ENCODE peak calls at places on chromosomes 16 and 17, in ten cellular contexts. One of them, this sample, is unnamed.

GRCh38 chr16:10678655-10679054 is 16.1 kb downstream of the TEKT5 start:
- DNase-seq in A549: no peak
- DNase-seq in cardiac fibroblast: no peak
- DNase-seq in spleen: no peak
- DNase-seq in ascending aorta: no peak
- DNase-seq in RWPE1: no peak
- DNase-seq in mucosa of descending colon: no peak
- DNase-seq in ovary: no peak
- DNase-seq in AG09309: no peak
- DNase-seq in stomach: no peak
- DNase-seq in this sample: no peak

GRCh38 chr16:4529085-4530060 is 9.2 kb downstream of the CDIP1 start:
- DNase-seq in A549: no peak
- DNase-seq in AG09309: no peak
- DNase-seq in cardiac fibroblast: no peak
- DNase-seq in spleen: no peak
- DNase-seq in ovary: no peak
- DNase-seq in RWPE1: peak; percentile 27
- DNase-seq in ascending aorta: no peak
- DNase-seq in stomach: no peak
- DNase-seq in mucosa of descending colon: no peak
- DNase-seq in this sample: no peak

GRCh38 chr17:44084131-44084538 is 13.6 kb downstream of the G6PC3 start:
- DNase-seq in cardiac fibroblast: no peak
- DNase-seq in ascending aorta: no peak
- DNase-seq in A549: no peak
- DNase-seq in RWPE1: no peak
- DNase-seq in mucosa of descending colon: no peak
- DNase-seq in stomach: no peak
- DNase-seq in AG09309: no peak
- DNase-seq in ovary: no peak
- DNase-seq in spleen: no peak
- DNase-seq in this sample: no peak

GRCh38 chr17:33192961-33193911 is 99.9 kb downstream of the ASIC2 start:
- DNase-seq in mucosa of descending colon: no peak
- DNase-seq in cardiac fibroblast: no peak
- DNase-seq in ovary: no peak
- DNase-seq in ascending aorta: no peak
- DNase-seq in stomach: no peak
- DNase-seq in RWPE1: no peak
- DNase-seq in A549: no peak
- DNase-seq in AG09309: no peak
- DNase-seq in spleen: no peak
- DNase-seq in this sample: no peak

GRCh38 chr17:37523715-37524219 is 34.1 kb downstream of the DUSP14 start:
- DNase-seq in A549: no peak
- DNase-seq in AG09309: no peak
- DNase-seq in cardiac fibroblast: no peak
- DNase-seq in mucosa of descending colon: no peak
- DNase-seq in spleen: no peak
- DNase-seq in ovary: no peak
- DNase-seq in ascending aorta: no peak
- DNase-seq in stomach: no peak
- DNase-seq in RWPE1: no peak
- DNase-seq in this sample: no peak

GRCh38 chr17:48835971-48836370 is 5.1 kb downstream of the CALCOCO2 start:
- DNase-seq in mucosa of descending colon: no peak
- DNase-seq in spleen: no peak
- DNase-seq in AG09309: no peak
- DNase-seq in ascending aorta: no peak
- DNase-seq in ovary: no peak
- DNase-seq in RWPE1: no peak
- DNase-seq in A549: no peak
- DNase-seq in stomach: peak; percentile 49
- DNase-seq in cardiac fibroblast: no peak
- DNase-seq in this sample: no peak

GRCh38 chr17:65324977-65325376 is 187.8 kb downstream of the RGS9 start:
- DNase-seq in ascending aorta: no peak
- DNase-seq in cardiac fibroblast: peak; percentile 80
- DNase-seq in ovary: peak; percentile 41
- DNase-seq in AG09309: no peak
- DNase-seq in stomach: no peak
- DNase-seq in A549: no peak
- DNase-seq in mucosa of descending colon: no peak
- DNase-seq in spleen: no peak
- DNase-seq in RWPE1: no peak
- DNase-seq in this sample: peak; percentile 30

GRCh38 chr16:77993111-77993571 is 29.2 kb upstream of the CLEC3A start:
- DNase-seq in spleen: no peak
- DNase-seq in mucosa of descending colon: no peak
- DNase-seq in ovary: no peak
- DNase-seq in stomach: no peak
- DNase-seq in A549: no peak
- DNase-seq in cardiac fibroblast: no peak
- DNase-seq in RWPE1: no peak
- DNase-seq in AG09309: peak; percentile 21
- DNase-seq in ascending aorta: no peak
- DNase-seq in this sample: no peak

GRCh38 chr16:88062341-88062861 is 111.2 kb downstream of the BANP start:
- DNase-seq in ascending aorta: no peak
- DNase-seq in mucosa of descending colon: no peak
- DNase-seq in stomach: no peak
- DNase-seq in ovary: peak; percentile 47
- DNase-seq in AG09309: peak; percentile 34
- DNase-seq in cardiac fibroblast: peak; percentile 84
- DNase-seq in A549: no peak
- DNase-seq in RWPE1: no peak
- DNase-seq in spleen: peak; percentile 63
- DNase-seq in this sample: no peak

GRCh38 chr16:88058817-88059216 is 107.6 kb downstream of the BANP start:
- DNase-seq in ascending aorta: no peak
- DNase-seq in stomach: no peak
- DNase-seq in A549: no peak
- DNase-seq in ovary: no peak
- DNase-seq in cardiac fibroblast: no peak
- DNase-seq in RWPE1: no peak
- DNase-seq in mucosa of descending colon: no peak
- DNase-seq in spleen: peak; percentile 41
- DNase-seq in AG09309: no peak
- DNase-seq in this sample: no peak

GRCh38 chr16:88061346-88062110 is 110.3 kb downstream of the BANP start:
- DNase-seq in A549: no peak
- DNase-seq in AG09309: no peak
- DNase-seq in cardiac fibroblast: no peak
- DNase-seq in mucosa of descending colon: no peak
- DNase-seq in spleen: peak; percentile 24
- DNase-seq in RWPE1: no peak
- DNase-seq in stomach: no peak
- DNase-seq in ascending aorta: no peak
- DNase-seq in ovary: no peak
- DNase-seq in this sample: no peak

GRCh38 chr16:88059701-88060386 is 108.6 kb downstream of the BANP start:
- DNase-seq in ovary: no peak
- DNase-seq in mucosa of descending colon: no peak
- DNase-seq in cardiac fibroblast: no peak
- DNase-seq in A549: no peak
- DNase-seq in RWPE1: no peak
- DNase-seq in stomach: no peak
- DNase-seq in spleen: peak; percentile 66
- DNase-seq in AG09309: no peak
- DNase-seq in ascending aorta: no peak
- DNase-seq in this sample: no peak

DNA sequence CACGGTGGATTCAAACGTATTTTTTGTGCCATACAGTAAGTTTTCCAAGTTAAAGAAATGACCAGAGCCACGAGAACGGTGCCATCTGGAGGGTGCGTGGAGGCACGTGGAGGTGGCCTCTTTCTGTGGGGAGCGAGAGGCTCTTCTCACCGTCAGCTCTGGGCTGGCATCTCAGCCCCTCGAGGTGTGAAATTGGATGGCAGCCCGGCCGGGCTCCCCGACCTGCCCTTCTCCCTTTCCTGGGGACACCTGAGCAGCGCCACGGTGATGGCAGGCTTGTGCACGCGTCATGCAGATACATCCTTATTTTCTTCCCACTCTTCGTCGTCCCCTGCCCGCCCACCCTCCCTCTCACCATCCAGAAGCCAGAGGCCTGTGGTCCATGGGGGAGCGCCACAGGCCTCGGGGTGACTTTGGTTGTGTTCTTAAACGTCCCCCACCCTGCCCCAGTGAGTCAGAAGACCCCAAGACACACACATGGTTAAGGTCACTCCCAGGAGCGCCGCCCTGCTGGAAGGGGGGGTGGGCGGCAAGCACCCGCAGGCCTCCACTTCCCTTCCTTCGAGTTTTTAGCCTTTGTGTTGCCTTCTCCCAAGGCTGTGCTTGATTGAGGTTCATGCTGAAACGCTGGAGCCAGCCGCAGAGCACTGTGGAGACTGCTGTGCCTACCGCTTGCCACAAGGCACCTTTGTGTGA is 109.4 kb downstream of the BANP start:
- DNase-seq in spleen: peak; percentile 47
- DNase-seq in ovary: no peak
- DNase-seq in mucosa of descending colon: no peak
- DNase-seq in stomach: no peak
- DNase-seq in A549: no peak
- DNase-seq in cardiac fibroblast: no peak
- DNase-seq in RWPE1: no peak
- DNase-seq in AG09309: no peak
- DNase-seq in ascending aorta: no peak
- DNase-seq in this sample: no peak
- TF ChIP-seq CTCF in spleen: no peak
- TF ChIP-seq CTCF in ovary: no peak
- TF ChIP-seq CTCF in mucosa of descending colon: no peak
- TF ChIP-seq CTCF in stomach: no peak
- TF ChIP-seq CTCF in A549: no peak
- TF ChIP-seq CTCF in cardiac fibroblast: no peak
- TF ChIP-seq CTCF in RWPE1: no peak
- TF ChIP-seq CTCF in AG09309: no peak
- TF ChIP-seq CTCF in ascending aorta: no peak
- TF ChIP-seq CTCF in this sample: no peak

GRCh38 chr17:35821308-35821707 is 12.0 kb downstream of the TAF15 start:
- DNase-seq in AG09309: no peak
- DNase-seq in stomach: no peak
- DNase-seq in spleen: no peak
- DNase-seq in A549: no peak
- DNase-seq in ovary: no peak
- DNase-seq in cardiac fibroblast: no peak
- DNase-seq in mucosa of descending colon: no peak
- DNase-seq in RWPE1: no peak
- DNase-seq in ascending aorta: no peak
- DNase-seq in this sample: no peak

GRCh38 chr17:35819456-35819855 is 10.2 kb downstream of the TAF15 start:
- DNase-seq in mucosa of descending colon: no peak
- DNase-seq in AG09309: no peak
- DNase-seq in A549: no peak
- DNase-seq in ascending aorta: no peak
- DNase-seq in RWPE1: no peak
- DNase-seq in cardiac fibroblast: no peak
- DNase-seq in stomach: no peak
- DNase-seq in ovary: no peak
- DNase-seq in spleen: no peak
- DNase-seq in this sample: no peak

GRCh38 chr17:35812456-35812855 is 3.2 kb downstream of the TAF15 start:
- DNase-seq in stomach: no peak
- DNase-seq in RWPE1: no peak
- DNase-seq in AG09309: no peak
- DNase-seq in mucosa of descending colon: no peak
- DNase-seq in ascending aorta: no peak
- DNase-seq in cardiac fibroblast: no peak
- DNase-seq in ovary: no peak
- DNase-seq in A549: no peak
- DNase-seq in spleen: no peak
- DNase-seq in this sample: no peak

GRCh38 chr17:35817196-35817595 is 7.9 kb downstream of the TAF15 start:
- DNase-seq in A549: no peak
- DNase-seq in ascending aorta: no peak
- DNase-seq in mucosa of descending colon: no peak
- DNase-seq in spleen: no peak
- DNase-seq in stomach: no peak
- DNase-seq in RWPE1: no peak
- DNase-seq in cardiac fibroblast: no peak
- DNase-seq in ovary: no peak
- DNase-seq in AG09309: no peak
- DNase-seq in this sample: no peak

GRCh38 chr17:35816723-35817122 is 7.4 kb downstream of the TAF15 start:
- DNase-seq in AG09309: no peak
- DNase-seq in ovary: no peak
- DNase-seq in cardiac fibroblast: no peak
- DNase-seq in A549: no peak
- DNase-seq in spleen: no peak
- DNase-seq in RWPE1: no peak
- DNase-seq in ascending aorta: no peak
- DNase-seq in stomach: no peak
- DNase-seq in mucosa of descending colon: no peak
- DNase-seq in this sample: no peak
- TF ChIP-seq CTCF in AG09309: no peak
- TF ChIP-seq CTCF in ovary: no peak
- TF ChIP-seq CTCF in cardiac fibroblast: no peak
- TF ChIP-seq CTCF in A549: no peak
- TF ChIP-seq CTCF in spleen: no peak
- TF ChIP-seq CTCF in RWPE1: no peak
- TF ChIP-seq CTCF in ascending aorta: no peak
- TF ChIP-seq CTCF in stomach: no peak
- TF ChIP-seq CTCF in mucosa of descending colon: no peak
- TF ChIP-seq CTCF in this sample: no peak

DNA sequence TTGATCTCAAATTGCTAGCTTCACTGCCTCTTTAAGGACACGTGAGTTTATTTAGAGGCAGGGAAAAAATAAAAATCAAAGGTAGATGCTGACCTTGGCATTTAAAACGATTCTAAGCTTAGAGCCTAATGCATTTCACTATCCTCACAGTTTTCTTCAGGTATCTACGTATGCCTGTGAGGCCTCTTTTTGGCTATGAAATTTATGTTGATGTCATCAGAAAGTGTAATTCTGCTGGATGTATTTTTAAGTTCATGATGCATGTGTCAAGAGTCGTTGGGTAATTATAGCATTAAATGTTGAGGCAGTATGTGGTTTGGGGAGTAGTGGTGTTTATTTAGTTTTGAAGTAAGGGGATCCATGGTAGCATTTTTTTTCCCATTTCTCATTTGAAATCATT is 4.2 kb upstream of the KRTAP3-2 start:
- DNase-seq in ovary: no peak
- DNase-seq in stomach: no peak
- DNase-seq in A549: no peak
- DNase-seq in ascending aorta: no peak
- DNase-seq in RWPE1: no peak
- DNase-seq in cardiac fibroblast: no peak
- DNase-seq in spleen: no peak
- DNase-seq in AG09309: no peak
- DNase-seq in mucosa of descending colon: no peak
- DNase-seq in this sample: no peak
- TF ChIP-seq CTCF in ovary: no peak
- TF ChIP-seq CTCF in stomach: no peak
- TF ChIP-seq CTCF in A549: no peak
- TF ChIP-seq CTCF in ascending aorta: no peak
- TF ChIP-seq CTCF in RWPE1: no peak
- TF ChIP-seq CTCF in cardiac fibroblast: no peak
- TF ChIP-seq CTCF in spleen: no peak
- TF ChIP-seq CTCF in AG09309: no peak
- TF ChIP-seq CTCF in mucosa of descending colon: no peak
- TF ChIP-seq CTCF in this sample: no peak

GRCh38 chr17:55482591-55483389 is 28.5 kb downstream of the SMIM36 start:
- DNase-seq in spleen: no peak
- DNase-seq in ovary: no peak
- DNase-seq in A549: no peak
- DNase-seq in cardiac fibroblast: no peak
- DNase-seq in mucosa of descending colon: no peak
- DNase-seq in RWPE1: no peak
- DNase-seq in AG09309: no peak
- DNase-seq in stomach: no peak
- DNase-seq in ascending aorta: no peak
- DNase-seq in this sample: no peak

GRCh38 chr17:55492951-55493350 is 18.3 kb downstream of the SMIM36 start:
- DNase-seq in ovary: no peak
- DNase-seq in RWPE1: no peak
- DNase-seq in cardiac fibroblast: no peak
- DNase-seq in stomach: no peak
- DNase-seq in AG09309: no peak
- DNase-seq in A549: no peak
- DNase-seq in mucosa of descending colon: no peak
- DNase-seq in spleen: no peak
- DNase-seq in ascending aorta: no peak
- DNase-seq in this sample: no peak

GRCh38 chr17:55484575-55484974 is 26.7 kb downstream of the SMIM36 start:
- DNase-seq in AG09309: no peak
- DNase-seq in RWPE1: no peak
- DNase-seq in cardiac fibroblast: no peak
- DNase-seq in spleen: no peak
- DNase-seq in mucosa of descending colon: no peak
- DNase-seq in ascending aorta: no peak
- DNase-seq in ovary: no peak
- DNase-seq in A549: no peak
- DNase-seq in stomach: no peak
- DNase-seq in this sample: no peak

DNA sequence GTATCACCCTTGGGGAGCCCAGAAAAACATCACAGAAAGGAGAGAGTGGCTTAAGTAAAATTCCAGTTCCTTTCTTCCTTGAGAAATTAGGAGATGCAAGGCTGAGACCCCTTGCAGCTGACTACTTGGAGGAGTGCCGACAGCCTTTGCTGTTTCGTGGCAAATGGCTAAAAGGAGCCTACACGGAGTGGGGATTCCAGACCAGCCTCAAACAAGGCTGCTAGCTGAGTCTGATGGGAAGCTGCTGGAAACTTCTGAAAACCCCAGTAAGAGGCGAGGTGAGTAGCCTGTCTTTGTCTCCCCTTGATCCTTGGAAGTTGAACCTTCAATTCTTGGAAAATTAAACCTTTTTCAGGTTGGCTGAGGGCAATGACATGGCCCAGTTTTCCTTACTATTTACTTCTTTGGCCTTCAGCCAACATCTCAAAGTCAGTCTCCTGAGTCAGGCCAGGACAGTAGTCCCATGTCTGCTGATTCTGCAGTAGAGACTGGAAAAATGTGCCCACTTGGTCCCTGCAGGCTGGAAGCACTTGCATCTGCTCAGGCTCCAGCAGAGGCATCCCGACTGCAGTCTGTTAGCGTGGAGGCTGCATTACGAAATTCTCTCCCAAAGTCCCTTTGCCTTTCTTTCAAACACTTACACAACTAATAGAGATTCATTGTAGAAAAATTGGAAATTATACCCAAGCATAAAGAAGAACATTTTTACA is 23.4 kb downstream of the SMIM36 start:
- DNase-seq in spleen: no peak
- DNase-seq in RWPE1: no peak
- DNase-seq in ovary: no peak
- DNase-seq in AG09309: no peak
- DNase-seq in ascending aorta: no peak
- DNase-seq in A549: peak; percentile 19
- DNase-seq in stomach: no peak
- DNase-seq in cardiac fibroblast: peak; percentile 61
- DNase-seq in mucosa of descending colon: no peak
- DNase-seq in this sample: no peak
- TF ChIP-seq CTCF in spleen: no peak
- TF ChIP-seq CTCF in RWPE1: no peak
- TF ChIP-seq CTCF in ovary: no peak
- TF ChIP-seq CTCF in AG09309: no peak
- TF ChIP-seq CTCF in ascending aorta: no peak
- TF ChIP-seq CTCF in A549: no peak
- TF ChIP-seq CTCF in stomach: no peak
- TF ChIP-seq CTCF in cardiac fibroblast: no peak
- TF ChIP-seq CTCF in mucosa of descending colon: no peak
- TF ChIP-seq CTCF in this sample: no peak